ENCODE peak calls at places on chromosomes 6 and 20, in six cellular contexts. One of them, this sample, is unnamed.

GRCh38 chr20:37935435-37935834 is 32.5 kb downstream of the VSTM2L start:
- DNase-seq in gastrocnemius medialis: no peak
- DNase-seq in retinal pigment epithelial cell: peak
- DNase-seq in CD8-positive, alpha-beta T cell: no peak
- DNase-seq in fibroblast of lung: peak
- DNase-seq in left ventricle myocardium inferior: no peak
- DNase-seq in this sample: peak

GRCh38 chr6:131460603-131460995 is 112.4 kb upstream of the ARG1 start:
- DNase-seq in gastrocnemius medialis: no peak
- DNase-seq in retinal pigment epithelial cell: no peak
- DNase-seq in CD8-positive, alpha-beta T cell: no peak
- DNase-seq in fibroblast of lung: peak
- DNase-seq in left ventricle myocardium inferior: no peak
- DNase-seq in this sample: no peak

GRCh38 chr6:141552463-141552862 is 580.3 kb upstream of the GJE1 start:
- DNase-seq in gastrocnemius medialis: no peak
- DNase-seq in retinal pigment epithelial cell: peak
- DNase-seq in CD8-positive, alpha-beta T cell: no peak
- DNase-seq in fibroblast of lung: peak
- DNase-seq in left ventricle myocardium inferior: no peak
- DNase-seq in this sample: peak

GRCh38 chr6:42783177-42783875 is 1.5 kb downstream of the BICRAL start:
- DNase-seq in gastrocnemius medialis: peak
- DNase-seq in retinal pigment epithelial cell: no peak
- DNase-seq in CD8-positive, alpha-beta T cell: peak
- DNase-seq in fibroblast of lung: peak
- DNase-seq in left ventricle myocardium inferior: peak
- DNase-seq in this sample: peak

GRCh38 chr6:21538186-21538798 is 55.3 kb upstream of the SOX4 start:
- DNase-seq in gastrocnemius medialis: no peak
- DNase-seq in retinal pigment epithelial cell: peak
- DNase-seq in CD8-positive, alpha-beta T cell: no peak
- DNase-seq in fibroblast of lung: peak
- DNase-seq in left ventricle myocardium inferior: no peak
- DNase-seq in this sample: peak

GRCh38 chr20:43409041-43409913 is 48.4 kb upstream of the SRSF6 start:
- DNase-seq in gastrocnemius medialis: no peak
- DNase-seq in retinal pigment epithelial cell: no peak
- DNase-seq in CD8-positive, alpha-beta T cell: no peak
- DNase-seq in fibroblast of lung: peak
- DNase-seq in left ventricle myocardium inferior: no peak
- DNase-seq in this sample: peak

GRCh38 chr6:54291146-54291545 is 17.1 kb upstream of the TINAG start:
- DNase-seq in gastrocnemius medialis: no peak
- DNase-seq in retinal pigment epithelial cell: no peak
- DNase-seq in CD8-positive, alpha-beta T cell: no peak
- DNase-seq in fibroblast of lung: peak
- DNase-seq in left ventricle myocardium inferior: no peak
- DNase-seq in this sample: peak

GRCh38 chr6:125529061-125529460 is 220.4 kb upstream of the HEY2 start:
- DNase-seq in gastrocnemius medialis: no peak
- DNase-seq in retinal pigment epithelial cell: no peak
- DNase-seq in CD8-positive, alpha-beta T cell: no peak
- DNase-seq in fibroblast of lung: no peak
- DNase-seq in left ventricle myocardium inferior: no peak
- DNase-seq in this sample: no peak

GRCh38 chr6:46876126-46876525 is 45.6 kb downstream of the ADGRF5 start:
- DNase-seq in gastrocnemius medialis: no peak
- DNase-seq in retinal pigment epithelial cell: peak
- DNase-seq in CD8-positive, alpha-beta T cell: no peak
- DNase-seq in fibroblast of lung: peak
- DNase-seq in left ventricle myocardium inferior: no peak
- DNase-seq in this sample: no peak

GRCh38 chr6:20427856-20428255 is 26.2 kb downstream of the E2F3 start:
- DNase-seq in gastrocnemius medialis: no peak
- DNase-seq in retinal pigment epithelial cell: no peak
- DNase-seq in CD8-positive, alpha-beta T cell: no peak
- DNase-seq in fibroblast of lung: no peak
- DNase-seq in left ventricle myocardium inferior: no peak
- DNase-seq in this sample: no peak

GRCh38 chr6:27582928-27583725 is 110.2 kb upstream of the ZNF184 start:
- DNase-seq in gastrocnemius medialis: no peak
- DNase-seq in retinal pigment epithelial cell: no peak
- DNase-seq in CD8-positive, alpha-beta T cell: no peak
- DNase-seq in fibroblast of lung: peak
- DNase-seq in left ventricle myocardium inferior: no peak
- DNase-seq in this sample: peak

DNA sequence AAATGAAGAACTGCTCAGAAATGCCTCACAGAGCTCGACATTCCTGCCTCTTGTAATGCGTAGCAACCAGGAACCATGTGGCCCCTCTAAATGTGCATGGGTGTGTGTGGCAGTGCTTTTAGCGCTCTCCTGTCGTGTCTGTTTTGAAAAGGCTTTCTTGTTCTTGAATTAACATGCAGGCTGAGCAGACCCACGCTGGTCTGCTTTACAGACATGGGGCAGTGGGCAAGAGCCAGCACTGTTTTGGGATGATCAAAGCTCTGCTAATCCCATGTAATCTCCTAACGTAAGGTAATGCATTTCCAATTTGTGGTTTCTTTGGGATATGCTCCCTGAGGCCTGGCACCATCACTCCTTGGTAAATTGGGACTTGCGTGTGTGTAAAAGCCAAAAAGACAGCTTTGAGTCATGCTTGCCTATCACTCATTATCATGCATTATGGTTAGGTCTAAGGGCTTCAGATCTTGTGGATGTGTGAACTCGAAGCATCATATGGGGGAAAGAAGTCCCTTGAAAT is 11.8 kb downstream of the RIPOR2 start:
- DNase-seq in gastrocnemius medialis: no peak
- DNase-seq in retinal pigment epithelial cell: no peak
- DNase-seq in CD8-positive, alpha-beta T cell: no peak
- DNase-seq in fibroblast of lung: no peak
- DNase-seq in left ventricle myocardium inferior: no peak
- DNase-seq in this sample: no peak
- H3K4me3 ChIP-seq in gastrocnemius medialis: no peak
- H3K4me3 ChIP-seq in retinal pigment epithelial cell: no peak
- H3K4me3 ChIP-seq in CD8-positive, alpha-beta T cell: peak
- H3K4me3 ChIP-seq in fibroblast of lung: no peak
- H3K4me3 ChIP-seq in left ventricle myocardium inferior: no peak
- H3K4me3 ChIP-seq in this sample: no peak

GRCh38 chr6:155586036-155586557 is 130.5 kb upstream of the NOX3 start:
- DNase-seq in gastrocnemius medialis: no peak
- DNase-seq in retinal pigment epithelial cell: no peak
- DNase-seq in CD8-positive, alpha-beta T cell: no peak
- DNase-seq in fibroblast of lung: no peak
- DNase-seq in left ventricle myocardium inferior: no peak
- DNase-seq in this sample: no peak

GRCh38 chr6:155587817-155588216 is 132.2 kb upstream of the NOX3 start:
- DNase-seq in gastrocnemius medialis: no peak
- DNase-seq in retinal pigment epithelial cell: no peak
- DNase-seq in CD8-positive, alpha-beta T cell: no peak
- DNase-seq in fibroblast of lung: no peak
- DNase-seq in left ventricle myocardium inferior: no peak
- DNase-seq in this sample: no peak

GRCh38 chr6:155591741-155592140 is 136.1 kb upstream of the NOX3 start:
- DNase-seq in gastrocnemius medialis: no peak
- DNase-seq in retinal pigment epithelial cell: no peak
- DNase-seq in CD8-positive, alpha-beta T cell: no peak
- DNase-seq in fibroblast of lung: no peak
- DNase-seq in left ventricle myocardium inferior: no peak
- DNase-seq in this sample: no peak

GRCh38 chr6:155583997-155584396 is 128.4 kb upstream of the NOX3 start:
- DNase-seq in gastrocnemius medialis: no peak
- DNase-seq in retinal pigment epithelial cell: no peak
- DNase-seq in CD8-positive, alpha-beta T cell: no peak
- DNase-seq in fibroblast of lung: no peak
- DNase-seq in left ventricle myocardium inferior: no peak
- DNase-seq in this sample: no peak

DNA sequence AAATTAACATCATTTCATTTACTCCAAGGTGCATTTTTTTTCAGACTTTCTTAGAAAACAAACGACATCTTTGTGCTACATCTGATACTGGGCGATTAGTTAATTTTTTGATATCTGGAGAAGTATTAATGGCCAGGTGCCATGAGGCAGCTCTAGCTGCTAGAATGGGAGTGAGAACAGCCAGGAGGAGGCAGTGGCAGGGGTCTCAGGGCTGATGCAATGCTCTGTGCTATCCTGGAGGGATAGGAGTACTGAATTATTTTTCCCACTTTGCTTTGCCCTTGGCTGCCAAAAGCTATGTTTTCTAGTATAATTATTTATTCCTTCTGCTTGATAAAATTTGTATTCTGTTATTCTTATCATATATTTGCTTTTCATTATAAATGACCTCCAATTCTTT is 133.6 kb upstream of the NOX3 start:
- DNase-seq in gastrocnemius medialis: no peak
- DNase-seq in retinal pigment epithelial cell: no peak
- DNase-seq in CD8-positive, alpha-beta T cell: no peak
- DNase-seq in fibroblast of lung: no peak
- DNase-seq in left ventricle myocardium inferior: no peak
- DNase-seq in this sample: no peak
- TF ChIP-seq CTCF in gastrocnemius medialis: no peak
- TF ChIP-seq CTCF in retinal pigment epithelial cell: no peak
- TF ChIP-seq CTCF in CD8-positive, alpha-beta T cell: no peak
- TF ChIP-seq CTCF in fibroblast of lung: no peak
- TF ChIP-seq CTCF in left ventricle myocardium inferior: no peak
- TF ChIP-seq CTCF in this sample: no peak

DNA sequence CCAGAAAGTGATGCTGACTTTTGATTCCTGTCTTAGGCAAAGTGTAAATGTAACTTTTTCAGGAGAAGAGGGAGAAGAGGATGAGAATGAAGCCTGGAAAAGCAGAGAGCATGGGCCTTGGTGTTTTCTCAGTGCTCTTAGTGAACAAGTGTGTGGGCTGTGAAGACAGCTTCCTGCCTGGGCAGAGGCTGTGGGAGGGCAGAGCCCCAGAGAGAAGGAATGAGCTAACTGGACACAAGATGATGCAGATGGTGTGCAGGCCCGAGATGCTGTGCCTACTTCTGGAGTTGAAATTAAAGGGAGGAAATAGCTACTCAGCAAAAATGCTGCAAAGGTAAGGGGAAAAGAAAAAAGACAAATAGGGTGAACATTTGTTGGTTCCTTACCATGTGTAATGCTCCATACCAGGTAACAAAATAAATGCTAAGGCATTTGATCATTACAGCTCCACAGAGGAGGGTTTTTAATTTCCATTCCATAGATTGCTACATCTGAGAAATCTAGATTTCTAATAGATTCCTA is 87.0 kb upstream of the CEP162 start:
- DNase-seq in gastrocnemius medialis: no peak
- DNase-seq in retinal pigment epithelial cell: no peak
- DNase-seq in CD8-positive, alpha-beta T cell: no peak
- DNase-seq in fibroblast of lung: no peak
- DNase-seq in left ventricle myocardium inferior: no peak
- DNase-seq in this sample: no peak
- H3K4me3 ChIP-seq in gastrocnemius medialis: no peak
- H3K4me3 ChIP-seq in retinal pigment epithelial cell: no peak
- H3K4me3 ChIP-seq in CD8-positive, alpha-beta T cell: no peak
- H3K4me3 ChIP-seq in fibroblast of lung: no peak
- H3K4me3 ChIP-seq in left ventricle myocardium inferior: no peak
- H3K4me3 ChIP-seq in this sample: no peak

DNA sequence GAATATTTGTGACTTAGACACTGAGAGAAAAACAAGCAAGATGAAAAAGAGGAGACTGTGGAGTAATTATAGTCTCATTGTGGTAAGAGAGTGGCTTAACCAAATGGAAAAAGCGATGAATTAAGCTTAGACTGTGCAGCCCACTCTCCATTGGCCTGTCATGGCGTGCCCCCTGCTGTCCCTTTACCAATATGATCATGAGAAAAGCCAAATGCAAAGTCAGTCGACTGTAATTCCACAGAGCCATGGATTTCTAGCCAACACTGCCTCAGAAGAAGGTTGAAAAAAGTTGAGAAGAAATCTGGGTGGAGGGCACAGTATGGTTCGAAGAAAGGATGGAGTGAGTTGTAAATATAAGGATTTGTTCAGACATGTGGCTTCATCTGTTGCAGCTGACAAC is 251.3 kb downstream of the DOK5 start:
- DNase-seq in gastrocnemius medialis: no peak
- DNase-seq in retinal pigment epithelial cell: no peak
- DNase-seq in CD8-positive, alpha-beta T cell: no peak
- DNase-seq in fibroblast of lung: no peak
- DNase-seq in left ventricle myocardium inferior: no peak
- DNase-seq in this sample: no peak
- TF ChIP-seq CTCF in gastrocnemius medialis: no peak
- TF ChIP-seq CTCF in retinal pigment epithelial cell: no peak
- TF ChIP-seq CTCF in CD8-positive, alpha-beta T cell: no peak
- TF ChIP-seq CTCF in fibroblast of lung: no peak
- TF ChIP-seq CTCF in left ventricle myocardium inferior: no peak
- TF ChIP-seq CTCF in this sample: no peak

DNA sequence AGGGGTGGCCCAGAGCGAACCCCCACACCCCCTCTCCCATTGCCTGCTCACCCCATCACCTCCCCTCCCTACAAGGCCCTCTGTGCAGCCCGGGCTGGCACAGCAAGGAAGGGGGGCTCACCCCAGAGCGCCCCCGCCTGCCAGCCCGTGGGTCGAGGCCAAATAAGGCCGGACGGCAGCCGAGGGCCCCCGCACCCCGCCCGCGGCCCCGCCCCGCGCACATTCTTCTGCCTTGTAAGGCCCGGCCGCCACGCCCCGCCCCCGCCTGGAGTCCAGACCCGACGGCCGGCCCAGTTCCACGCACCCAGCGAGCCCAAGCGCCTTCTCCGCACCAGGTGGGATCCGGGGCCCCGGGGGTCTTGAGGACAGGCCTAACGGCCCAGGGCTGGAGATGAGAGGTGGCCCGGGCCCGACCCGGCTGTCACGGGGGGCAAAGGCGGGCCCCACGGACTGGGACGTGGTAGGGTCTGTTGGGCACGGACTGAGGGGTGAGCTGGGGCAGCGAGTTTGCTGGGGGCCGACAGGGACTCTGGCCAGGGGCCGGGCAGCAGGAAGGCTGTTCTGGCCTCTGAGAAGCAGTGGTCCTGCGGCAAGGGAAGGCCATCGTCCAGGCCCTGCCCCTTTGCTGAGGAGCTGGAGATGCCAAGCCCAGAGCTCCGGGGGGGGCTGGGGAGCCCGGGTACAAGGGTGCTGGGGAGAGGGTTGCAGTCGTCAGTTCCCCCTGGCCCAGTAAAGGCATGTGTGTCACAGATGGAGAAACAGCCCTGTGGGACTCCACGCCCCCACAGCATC is at the start of gene MYL9:
- DNase-seq in gastrocnemius medialis: peak
- DNase-seq in retinal pigment epithelial cell: no peak
- DNase-seq in CD8-positive, alpha-beta T cell: no peak
- DNase-seq in fibroblast of lung: peak
- DNase-seq in left ventricle myocardium inferior: peak
- DNase-seq in this sample: peak
- H3K4me3 ChIP-seq in gastrocnemius medialis: peak
- H3K4me3 ChIP-seq in retinal pigment epithelial cell: peak
- H3K4me3 ChIP-seq in CD8-positive, alpha-beta T cell: no peak
- H3K4me3 ChIP-seq in fibroblast of lung: peak
- H3K4me3 ChIP-seq in left ventricle myocardium inferior: peak
- H3K4me3 ChIP-seq in this sample: peak

GRCh38 chr6:11241793-11242201 is 9.3 kb upstream of the NEDD9 start:
- DNase-seq in gastrocnemius medialis: peak
- DNase-seq in retinal pigment epithelial cell: no peak
- DNase-seq in CD8-positive, alpha-beta T cell: no peak
- DNase-seq in fibroblast of lung: peak
- DNase-seq in left ventricle myocardium inferior: peak
- DNase-seq in this sample: peak
- TF ChIP-seq CTCF in gastrocnemius medialis: peak
- TF ChIP-seq CTCF in retinal pigment epithelial cell: peak
- TF ChIP-seq CTCF in CD8-positive, alpha-beta T cell: no peak
- TF ChIP-seq CTCF in fibroblast of lung: peak
- TF ChIP-seq CTCF in left ventricle myocardium inferior: peak
- TF ChIP-seq CTCF in this sample: peak

This sample was measured in brain microvascular endothelial cell.